ENCODE peak calls at places on chromosomes 6 and 20, in ten cellular contexts. V is neuronal stem cell; F is SJSA1; W is neural progenitor cell; T is HCT116; I is memory B cell; L is AG10803; Q is activated CD8-positive, alpha-beta memory T cell treated with anti-CD3 and anti-CD28 coated beads, Interleukin-2, amount 10 ng/mL, durations not matched to agents 7 days and 5 days; E is left ventricle myocardium inferior; R is HEK293T. J is an unnamed sample.

GRCh38 chr6:67252663-67253062 is 1382.4 kb upstream of the ADGRB3 start:
- DNase-seq in V (no peak), F (no peak), W (no peak), T (no peak), I (no peak), L (peak), Q (no peak), E (no peak), R (no peak), J (no peak)

GRCh38 chr6:44531447-44532015 is 144.0 kb downstream of the CDC5L start:
- DNase-seq in V (no peak), F (no peak), W (peak), T (no peak), I (no peak), L (no peak), Q (no peak), E (no peak), R (no peak), J (no peak)

GRCh38 chr6:21856096-21856825 is 262.7 kb downstream of the SOX4 start:
- DNase-seq in V (no peak), F (peak), W (no peak), T (no peak), I (no peak), L (peak), Q (no peak), E (no peak), R (no peak), J (no peak)

GRCh38 chr6:169618526-169619490 is 83.0 kb downstream of the WDR27 start:
- DNase-seq in V (no peak), F (peak), W (no peak), T (no peak), I (no peak), L (peak), Q (no peak), E (no peak), R (no peak), J (no peak)

GRCh38 chr6:1054653-1055014 is 257.3 kb upstream of the FOXQ1 start:
- DNase-seq in V (no peak), F (no peak), W (no peak), T (no peak), I (no peak), L (no peak), Q (no peak), E (no peak), R (no peak), J (no peak)

GRCh38 chr6:160455484-160456213 is 107.5 kb downstream of the SLC22A3 start:
- DNase-seq in V (peak), F (peak), W (peak), T (peak), I (peak), L (peak), Q (peak), E (peak), R (peak), J (peak)

GRCh38 chr20:44690781-44691423 is 24.3 kb upstream of the CCN5 start:
- DNase-seq in V (no peak), F (no peak), W (no peak), T (no peak), I (no peak), L (peak), Q (no peak), E (no peak), R (no peak), J (no peak)

GRCh38 chr20:44203161-44203560 is 7.4 kb downstream of the OSER1 start:
- DNase-seq in V (no peak), F (peak), W (no peak), T (no peak), I (no peak), L (peak), Q (no peak), E (no peak), R (no peak), J (no peak)

GRCh38 chr6:158010591-158011477 is 29.2 kb downstream of the SYNJ2 start:
- DNase-seq in V (no peak), F (no peak), W (no peak), T (no peak), I (no peak), L (no peak), Q (no peak), E (peak), R (no peak), J (no peak)

GRCh38 chr6:112549749-112550148 is 202.6 kb downstream of the RFPL4B start:
- DNase-seq in V (no peak), F (no peak), W (no peak), T (no peak), I (no peak), L (no peak), Q (no peak), E (no peak), R (no peak), J (no peak)

GRCh38 chr6:146871613-146872465 is 273.1 kb downstream of the ADGB start:
- DNase-seq in V (no peak), F (no peak), W (no peak), T (no peak), I (no peak), L (peak), Q (no peak), E (no peak), R (peak), J (no peak)

GRCh38 chr6:110491644-110492317 is 15.4 kb upstream of the SLC22A16 start:
- DNase-seq in V (no peak), F (no peak), W (no peak), T (no peak), I (no peak), L (no peak), Q (peak), E (no peak), R (peak), J (no peak)

GRCh38 chr6:93675856-93676255 is 256.5 kb upstream of the EPHA7 start:
- DNase-seq in V (no peak), F (no peak), W (no peak), T (no peak), I (no peak), L (no peak), Q (no peak), E (no peak), R (no peak), J (no peak)

GRCh38 chr6:106530502-106530901 is 98.8 kb downstream of the RTN4IP1 start:
- DNase-seq in V (no peak), F (no peak), W (no peak), T (no peak), I (no peak), L (peak), Q (no peak), E (no peak), R (no peak), J (no peak)

GRCh38 chr20:43716123-43716522 is 10.7 kb downstream of the GTSF1L start:
- DNase-seq in V (no peak), F (no peak), W (no peak), T (no peak), I (no peak), L (no peak), Q (no peak), E (no peak), R (no peak), J (no peak)

GRCh38 chr6:111559193-111560097 is 46.2 kb downstream of the TRAF3IP2 start:
- DNase-seq in V (no peak), F (no peak), W (no peak), T (no peak), I (no peak), L (peak), Q (no peak), E (no peak), R (no peak), J (no peak)